ENCODE peak calls at places on chromosomes 4 and X, in ten cellular contexts. X is uterus, W is lower lobe of right lung, O is transverse colon, Q is upper lobe of right lung, J is fibroblast of lung, E is A549, B is endothelial cell of umbilical vein, H is GM23248, F is heart right ventricle. D is an unnamed sample.

GRCh38 chr4:127210877-127211276 is 421.9 kb upstream of the INTU start:
- DNase-seq in X (peak; percentile 35), W (no peak), O (no peak), Q (no peak), J (no peak), E (no peak), B (no peak), H (no peak), F (peak; percentile 25), D (no peak)

GRCh38 chr4:151785484-151786157 is 24.8 kb upstream of the GATB start:
- DNase-seq in X (no peak), W (no peak), O (no peak), Q (no peak), J (no peak), E (no peak), B (no peak), H (no peak), F (no peak), D (no peak)

GRCh38 chr4:184599492-184600135 is 49.6 kb downstream of the CASP3 start:
- DNase-seq in X (no peak), W (no peak), O (no peak), Q (no peak), J (peak; percentile 76), E (no peak), B (no peak), H (peak; percentile 89), F (no peak), D (no peak)

GRCh38 chrX:9912341-9912740 is 54.8 kb upstream of the CLDN34 start:
- DNase-seq in X (no peak), W (no peak), O (no peak), Q (no peak), J (peak; percentile 41), E (no peak), B (no peak), H (peak; percentile 26), F (no peak), D (no peak)

GRCh38 chr4:113616443-113616842 is 145.1 kb downstream of the CAMK2D start:
- DNase-seq in X (no peak), W (no peak), O (no peak), Q (no peak), J (no peak), E (no peak), B (no peak), H (no peak), F (no peak), D (no peak)

GRCh38 chr4:25238052-25238451 is 4.2 kb downstream of the PI4K2B start:
- DNase-seq in X (no peak), W (no peak), O (no peak), Q (no peak), J (no peak), E (no peak), B (no peak), H (no peak), F (no peak), D (no peak)

GRCh38 chr4:56326363-56326762 is 60.9 kb downstream of the AASDH start:
- DNase-seq in X (no peak), W (no peak), O (no peak), Q (no peak), J (no peak), E (no peak), B (peak; percentile 22), H (no peak), F (no peak), D (no peak)

GRCh38 chr4:36042122-36042970 is 202.0 kb downstream of the ARAP2 start:
- DNase-seq in X (no peak), W (no peak), O (no peak), Q (no peak), J (no peak), E (no peak), B (no peak), H (no peak), F (no peak), D (no peak)

GRCh38 chrX:71534773-71535544 is 2.1 kb downstream of the OGT start:
- DNase-seq in X (no peak), W (no peak), O (no peak), Q (no peak), J (no peak), E (no peak), B (no peak), H (peak; percentile 29), F (no peak), D (no peak)

GRCh38 chr4:60579335-60579734 is 620.8 kb upstream of the ADGRL3 start:
- DNase-seq in X (no peak), W (no peak), O (no peak), Q (no peak), J (peak; percentile 1), E (no peak), B (no peak), H (no peak), F (no peak), D (no peak)

GRCh38 chrX:13815664-13816063 is 1.2 kb downstream of the GPM6B start:
- DNase-seq in X (no peak), W (no peak), O (no peak), Q (no peak), J (no peak), E (no peak), B (no peak), H (no peak), F (no peak), D (no peak)

DNA sequence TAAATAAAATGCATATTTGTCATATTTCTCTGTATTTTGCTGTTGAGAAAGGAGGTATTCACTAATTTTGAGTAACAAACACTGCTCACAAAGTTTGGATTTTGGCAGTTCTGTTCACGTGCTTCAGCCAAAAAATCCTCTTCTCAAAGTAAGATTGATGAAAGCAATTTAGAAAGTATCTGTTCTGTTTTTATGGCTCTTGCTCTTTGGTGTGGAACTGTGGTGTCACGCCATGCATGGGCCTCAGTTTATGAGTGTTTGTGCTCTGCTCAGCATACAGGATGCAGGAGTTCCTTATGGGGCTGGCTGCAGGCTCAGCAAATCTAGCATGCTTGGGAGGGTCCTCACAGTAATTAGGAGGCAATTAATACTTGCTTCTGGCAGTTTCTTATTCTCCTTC is 3.3 kb downstream of the HTT start:
- DNase-seq in X (no peak), W (no peak), O (no peak), Q (no peak), J (no peak), E (no peak), B (no peak), H (no peak), F (no peak), D (no peak)
- H3K4me3 ChIP-seq in X (no peak overlapping the region), W (no peak overlapping the region), O (no peak overlapping the region), Q (no peak overlapping the region), J (no peak overlapping the region), E (no peak overlapping the region), B (no peak overlapping the region), H (no peak overlapping the region), F (no peak overlapping the region), D (no peak overlapping the region)

GRCh38 chr4:89562715-89563114 is 255.1 kb upstream of the GPRIN3 start:
- DNase-seq in X (no peak), W (no peak), O (no peak), Q (no peak), J (no peak), E (no peak), B (no peak), H (no peak), F (no peak), D (no peak)

GRCh38 chr4:89561051-89561450 is 253.5 kb upstream of the GPRIN3 start:
- DNase-seq in X (no peak), W (no peak), O (no peak), Q (no peak), J (no peak), E (no peak), B (no peak), H (no peak), F (no peak), D (no peak)

GRCh38 chr4:89567936-89568335 is 260.3 kb upstream of the GPRIN3 start:
- DNase-seq in X (no peak), W (no peak), O (no peak), Q (no peak), J (no peak), E (no peak), B (no peak), H (no peak), F (no peak), D (no peak)

GRCh38 chr4:89558147-89558546 is 250.5 kb upstream of the GPRIN3 start:
- DNase-seq in X (no peak), W (no peak), O (no peak), Q (no peak), J (no peak), E (peak; percentile 12), B (no peak), H (peak; percentile 25), F (no peak), D (no peak)

GRCh38 chr4:89563431-89563830 is 255.8 kb upstream of the GPRIN3 start:
- DNase-seq in X (no peak), W (no peak), O (no peak), Q (no peak), J (no peak), E (no peak), B (no peak), H (peak; percentile 7), F (no peak), D (no peak)
- H3K27ac ChIP-seq in X (no peak overlapping the region), W (no peak overlapping the region), O (no peak overlapping the region), Q (no peak overlapping the region), J (no peak overlapping the region), E (no peak overlapping the region), B (no peak overlapping the region), H (no peak overlapping the region), F (no peak overlapping the region), D (no peak overlapping the region)

GRCh38 chr4:6902318-6903042 is 7.1 kb upstream of the TBC1D14 start:
- DNase-seq in X (no peak), W (no peak), O (peak; percentile 6), Q (no peak), J (no peak), E (no peak), B (no peak), H (no peak), F (no peak), D (no peak)
- H3K4me1 ChIP-seq in X (no peaks in the 10 kb centered on the region), W (no peaks in the 10 kb centered on the region), O (no peaks in the 10 kb centered on the region), Q (no peaks in the 10 kb centered on the region), J (no peaks in the 10 kb centered on the region), E (no peaks in the 10 kb centered on the region), B (no peaks in the 10 kb centered on the region), H (no peaks in the 10 kb centered on the region), F (peaks cover 4% of the 10 kb centered on the region), D (peaks cover 6% of the 10 kb centered on the region)

GRCh38 chrX:45850197-45850774 is 649.6 kb upstream of the DIPK2B start:
- DNase-seq in X (no peak), W (no peak), O (no peak), Q (no peak), J (peak; percentile 35), E (peak; percentile 48), B (peak; percentile 28), H (peak; percentile 27), F (peak; percentile 2), D (no peak)

GRCh38 chrX:45849261-45849660 is 648.6 kb upstream of the DIPK2B start:
- DNase-seq in X (no peak), W (no peak), O (no peak), Q (no peak), J (peak; percentile 91), E (peak; percentile 76), B (peak; percentile 57), H (peak; percentile 80), F (peak; percentile 2), D (no peak)

GRCh38 chrX:45852884-45853283 is 652.2 kb upstream of the DIPK2B start:
- DNase-seq in X (no peak), W (no peak), O (no peak), Q (no peak), J (peak; percentile 56), E (no peak), B (no peak), H (peak; percentile 55), F (no peak), D (no peak)

GRCh38 chrX:45851434-45851991 is 650.8 kb upstream of the DIPK2B start:
- DNase-seq in X (peak; percentile 19), W (peak; percentile 44), O (peak; percentile 27), Q (peak; percentile 71), J (peak; percentile 20), E (peak; percentile 79), B (peak; percentile 1), H (peak; percentile 48), F (peak; percentile 2), D (no peak)

GRCh38 chrX:45850775-45851433 is 650.2 kb upstream of the DIPK2B start:
- DNase-seq in X (peak; percentile 19), W (peak; percentile 48), O (peak; percentile 25), Q (peak; percentile 66), J (peak; percentile 54), E (peak; percentile 52), B (no peak), H (peak; percentile 60), F (peak; percentile 3), D (no peak)
- H3K4me3 ChIP-seq in X (peak overlapping the region; percentile 41), W (peak overlapping the region; percentile 59), O (peak overlapping the region; percentile 48), Q (peak overlapping the region; percentile 60), J (peak overlapping the region; percentile 77), E (peak overlapping the region; percentile 99), B (peak overlapping the region; percentile 87), H (peak overlapping the region; percentile 94), F (peak overlapping the region; percentile 40), D (peak overlapping the region; percentile 62)